ENCODE peak calls at places on chromosome 2, in four cellular contexts. H, N, I and C are unnamed samples.

GRCh38 chr2:33246432-33246831 is 230.0 kb upstream of the RASGRP3 start:
- DNase-seq in H (no peak), I (no peak), N (no peak), C (no peak)

GRCh38 chr2:50674876-50675275 is 357.1 kb downstream of the NRXN1 start:
- DNase-seq in I (no peak), N (no peak), H (no peak), C (peak; percentile 1)

GRCh38 chr2:13650586-13651180 is 933.9 kb downstream of the TRIB2 start:
- DNase-seq in H (no peak), N (no peak), I (no peak), C (no peak)

GRCh38 chr2:166388488-166389070 is 12.8 kb upstream of the SCN9A start:
- DNase-seq in I (no peak), N (no peak), H (no peak), C (no peak)

GRCh38 chr2:172095146-172095904 is 7.4 kb downstream of the DLX2 start:
- DNase-seq in I (no peak), H (no peak), N (peak; percentile 87), C (peak; percentile 90)

GRCh38 chr2:84807063-84807485 is 73.8 kb downstream of the TRABD2A start:
- DNase-seq in H (no peak), N (peak; percentile 97), I (no peak), C (peak; percentile 88)

GRCh38 chr2:33038230-33038629 is 91.5 kb downstream of the LTBP1 start:
- DNase-seq in I (no peak), H (no peak), N (no peak), C (no peak)

GRCh38 chr2:27720004-27720551 is 51.4 kb upstream of the MRPL33 start:
- DNase-seq in I (no peak), N (peak; percentile 89), H (peak; percentile 63), C (peak; percentile 95)